ENCODE peak calls at places on chromosomes 1 and 21, in seven cellular contexts. L is NCI-H1436 treated with DMSO at 0.1 percent for 48 hours, I is fibroblast of pulmonary artery, G is NCI-H187 treated with DMSO at 0.1 percent for 48 hours, D is activated T-cell treated with anti-CD3 and anti-CD28 coated beads for 24 hours, Q is PC-3, S is ecto neural progenitor cell. U is an unnamed sample.
A peak's percentile ranks its signal among the peaks of the same experiment; 100 is the strongest.

GRCh38 chr1:51583532-51583931 is 33.4 kb upstream of the OSBPL9 start:
- DNase-seq in Q (peak; percentile 43), S (no peak), L (no peak), G (no peak), I (peak; percentile 96), D (no peak), U (no peak)

GRCh38 chr1:24964811-24965570 is 34.9 kb upstream of the RUNX3 start:
- DNase-seq in L (no peak), Q (no peak), D (peak; percentile 89), S (no peak), G (no peak), I (no peak), U (no peak)

GRCh38 chr1:11216074-11216473 is 26.9 kb downstream of the ANGPTL7 start:
- DNase-seq in S (no peak), G (no peak), I (no peak), Q (no peak), L (no peak), D (no peak), U (no peak)

GRCh38 chr1:201982923-201983805 is 716 bp downstream of the RNPEP start:
- DNase-seq in G (peak; percentile 41), L (no peak), D (peak; percentile 20), I (peak; percentile 74), S (peak; percentile 81), Q (peak; percentile 73), U (peak; percentile 91)

GRCh38 chr1:153921080-153921802 is 1.5 kb downstream of the GATAD2B start:
- DNase-seq in I (no peak), S (no peak), D (no peak), G (no peak), L (no peak), Q (no peak), U (no peak)

GRCh38 chr21:38756746-38757145 is 49.0 kb upstream of the ETS2 start:
- DNase-seq in Q (peak; percentile 77), G (no peak), D (no peak), I (peak; percentile 58), L (no peak), S (no peak), U (no peak)

GRCh38 chr1:119603695-119604094 is 44.4 kb downstream of the ZNF697 start:
- DNase-seq in I (peak; percentile 29), L (no peak), G (no peak), S (no peak), D (no peak), Q (no peak), U (no peak)

GRCh38 chr21:26169611-26170470 is 729 bp downstream of the APP start:
- DNase-seq in I (peak; percentile 74), L (peak; percentile 2), D (peak; percentile 16), Q (peak; percentile 62), S (peak; percentile 75), G (no peak), U (peak; percentile 74)

GRCh38 chr21:41975391-41976272 is 21.8 kb upstream of the C2CD2 start:
- DNase-seq in D (no peak), I (no peak), Q (no peak), G (no peak), S (peak; percentile 52), L (no peak), U (no peak)

GRCh38 chr21:40255665-40256064 is 388.4 kb downstream of the PCP4 start:
- DNase-seq in Q (no peak), I (no peak), D (no peak), L (no peak), G (no peak), S (no peak), U (no peak)

GRCh38 chr1:25872708-25873107 is 2.8 kb downstream of the PAQR7 start:
- DNase-seq in L (no peak), Q (no peak), G (no peak), D (no peak), S (no peak), I (no peak), U (no peak)

GRCh38 chr1:8497196-8497878 is 179.4 kb downstream of the SLC45A1 start:
- DNase-seq in S (no peak), I (peak; percentile 88), Q (peak; percentile 11), G (no peak), D (no peak), L (no peak), U (peak; percentile 41)

GRCh38 chr1:19080715-19081114 is 124.2 kb upstream of the IFFO2 start:
- DNase-seq in Q (no peak), G (no peak), S (no peak), L (no peak), I (peak; percentile 32), D (no peak), U (no peak)

GRCh38 chr1:98975825-98976224 is 28.8 kb downstream of the PLPPR5 start:
- DNase-seq in I (no peak), Q (no peak), S (no peak), D (no peak), L (no peak), G (no peak), U (peak; percentile 29)

GRCh38 chr1:108719654-108720435 is 7.1 kb downstream of the FNDC7 start:
- DNase-seq in Q (peak; percentile 89), I (peak; percentile 84), G (no peak), L (no peak), S (no peak), D (no peak), U (peak; percentile 45)

GRCh38 chr1:181714428-181714827 is 231.1 kb downstream of the CACNA1E start:
- DNase-seq in D (no peak), S (no peak), I (no peak), Q (no peak), L (no peak), G (no peak), U (peak; percentile 52)